ENCODE peak calls at places on chromosomes 1 and 21, in four cellular contexts. One of them, this sample, is unnamed.
A peak's percentile ranks its signal among the peaks of the same experiment; 100 is the strongest.

GRCh38 chr1:242651817-242652216 is 127.3 kb upstream of the PLD5 start:
- DNase-seq in posterior cingulate gyrus: no peak
- DNase-seq in NCI-H1417: no peak
- DNase-seq in Daoy: peak; percentile 29
- DNase-seq in this sample: no peak

GRCh38 chr1:90414201-90414600 is 302.9 kb downstream of the BARHL2 start:
- DNase-seq in Daoy: no peak
- DNase-seq in NCI-H1417: no peak
- DNase-seq in posterior cingulate gyrus: no peak
- DNase-seq in this sample: no peak

GRCh38 chr1:228697209-228698016 is 37.9 kb upstream of the RHOU start:
- DNase-seq in posterior cingulate gyrus: no peak
- DNase-seq in NCI-H1417: no peak
- DNase-seq in Daoy: peak; percentile 61
- DNase-seq in this sample: peak; percentile 10

GRCh38 chr21:45525153-45525909 is 16.9 kb downstream of the SLC19A1 start:
- DNase-seq in Daoy: no peak
- DNase-seq in NCI-H1417: no peak
- DNase-seq in posterior cingulate gyrus: peak; percentile 83
- DNase-seq in this sample: no peak

GRCh38 chr1:180762796-180763195 is 131.0 kb downstream of the XPR1 start:
- DNase-seq in posterior cingulate gyrus: no peak
- DNase-seq in NCI-H1417: no peak
- DNase-seq in Daoy: no peak
- DNase-seq in this sample: no peak

GRCh38 chr1:212860713-212861581 is 2.9 kb downstream of the FLVCR1 start:
- DNase-seq in NCI-H1417: peak; percentile 16
- DNase-seq in Daoy: peak; percentile 13
- DNase-seq in posterior cingulate gyrus: no peak
- DNase-seq in this sample: peak; percentile 39

GRCh38 chr1:33763406-33763805 is 100.5 kb upstream of the HMGB4 start:
- DNase-seq in posterior cingulate gyrus: no peak
- DNase-seq in Daoy: peak; percentile 76
- DNase-seq in NCI-H1417: no peak
- DNase-seq in this sample: peak; percentile 43

GRCh38 chr1:39115271-39116110 is 89.0 kb upstream of the MACF1 start:
- DNase-seq in Daoy: peak; percentile 55
- DNase-seq in NCI-H1417: no peak
- DNase-seq in posterior cingulate gyrus: no peak
- DNase-seq in this sample: peak; percentile 45

GRCh38 chr21:44875341-44875740 is 1.9 kb upstream of the PTTG1IP start:
- DNase-seq in NCI-H1417: peak; percentile 44
- DNase-seq in posterior cingulate gyrus: no peak
- DNase-seq in Daoy: no peak
- DNase-seq in this sample: peak; percentile 82

GRCh38 chr1:35097224-35097623 is 18.0 kb downstream of the ZMYM1 start:
- DNase-seq in NCI-H1417: no peak
- DNase-seq in posterior cingulate gyrus: no peak
- DNase-seq in Daoy: no peak
- DNase-seq in this sample: peak; percentile 69

GRCh38 chr1:220874201-220874655 is 5.0 kb upstream of the HLX start:
- DNase-seq in NCI-H1417: peak; percentile 46
- DNase-seq in posterior cingulate gyrus: no peak
- DNase-seq in Daoy: peak; percentile 46
- DNase-seq in this sample: peak; percentile 38

GRCh38 chr1:75133754-75134655 is at the start of gene LHX8:
- DNase-seq in posterior cingulate gyrus: no peak
- DNase-seq in Daoy: peak; percentile 33
- DNase-seq in NCI-H1417: no peak
- DNase-seq in this sample: peak; percentile 59

GRCh38 chr1:97053275-97053674 is 331.7 kb downstream of the PTBP2 start:
- DNase-seq in posterior cingulate gyrus: no peak
- DNase-seq in Daoy: no peak
- DNase-seq in NCI-H1417: no peak
- DNase-seq in this sample: no peak

GRCh38 chr1:215777370-215777925 is 210.3 kb downstream of the KCTD3 start:
- DNase-seq in Daoy: no peak
- DNase-seq in NCI-H1417: no peak
- DNase-seq in posterior cingulate gyrus: no peak
- DNase-seq in this sample: peak; percentile 19

GRCh38 chr1:9437931-9438330 is 101.3 kb upstream of the SLC25A33 start:
- DNase-seq in Daoy: peak; percentile 62
- DNase-seq in posterior cingulate gyrus: peak; percentile 90
- DNase-seq in NCI-H1417: no peak
- DNase-seq in this sample: peak; percentile 62

GRCh38 chr1:207397525-207397926 is 56.6 kb upstream of the CR2 start:
- DNase-seq in posterior cingulate gyrus: no peak
- DNase-seq in Daoy: no peak
- DNase-seq in NCI-H1417: no peak
- DNase-seq in this sample: peak; percentile 36

GRCh38 chr1:109977225-109977624 is 7.3 kb upstream of the AHCYL1 start:
- DNase-seq in NCI-H1417: no peak
- DNase-seq in posterior cingulate gyrus: no peak
- DNase-seq in Daoy: no peak
- DNase-seq in this sample: no peak

GRCh38 chr1:179058343-179059184 is 23.3 kb upstream of the TOR3A start:
- DNase-seq in NCI-H1417: no peak
- DNase-seq in Daoy: no peak
- DNase-seq in posterior cingulate gyrus: no peak
- DNase-seq in this sample: peak; percentile 37

GRCh38 chr1:145720556-145720877 is 1.2 kb downstream of the CD160 start:
- DNase-seq in NCI-H1417: no peak
- DNase-seq in Daoy: peak; percentile 81
- DNase-seq in posterior cingulate gyrus: no peak
- DNase-seq in this sample: peak; percentile 98

GRCh38 chr1:153465728-153466625 is 5.5 kb upstream of the S100A7 start:
- DNase-seq in NCI-H1417: no peak
- DNase-seq in Daoy: peak; percentile 68
- DNase-seq in posterior cingulate gyrus: no peak
- DNase-seq in this sample: peak; percentile 42

GRCh38 chr1:62247391-62248168 is 52.9 kb downstream of the L1TD1 start:
- DNase-seq in NCI-H1417: peak; percentile 45
- DNase-seq in Daoy: no peak
- DNase-seq in posterior cingulate gyrus: peak; percentile 78
- DNase-seq in this sample: no peak

GRCh38 chr1:230749635-230750034 is 2.4 kb downstream of the CAPN9 start:
- DNase-seq in Daoy: no peak
- DNase-seq in NCI-H1417: no peak
- DNase-seq in posterior cingulate gyrus: no peak
- DNase-seq in this sample: no peak

GRCh38 chr1:202323731-202324130 is 18.0 kb downstream of the UBE2T start:
- DNase-seq in posterior cingulate gyrus: no peak
- DNase-seq in NCI-H1417: peak; percentile 36
- DNase-seq in Daoy: no peak
- DNase-seq in this sample: no peak